ENCODE peak calls at places on chromosome 3, in seven cellular contexts. X is GM20000, G is PC-9, V is choroid plexus epithelial cell, W is right atrium auricular region, D is WERI-Rb-1, N is bronchial epithelial cell. P is an unnamed sample.

GRCh38 chr3:29441020-29441324 is 160.1 kb downstream of the RBMS3 start:
- DNase-seq in W (no peak), X (no peak), N (no peak), D (no peak), G (no peak), V (no peak), P (no peak)

GRCh38 chr3:111708157-111708771 is 113.1 kb upstream of the ZBED2 start:
- DNase-seq in G (no peak), X (no peak), V (no peak), N (no peak), D (no peak), W (no peak), P (no peak)

GRCh38 chr3:71389911-71390573 is 193.5 kb downstream of the FOXP1 start:
- DNase-seq in G (no peak), V (peak; percentile 87), X (no peak), D (no peak), N (peak; percentile 44), W (peak; percentile 68), P (peak; percentile 28)

GRCh38 chr3:79052054-79052681 is 715.6 kb downstream of the ROBO1 start:
- DNase-seq in X (no peak), V (peak; percentile 30), D (peak; percentile 23), G (peak; percentile 2), W (no peak), N (no peak), P (no peak)

GRCh38 chr3:157543491-157544035 is 40.3 kb upstream of the VEPH1 start:
- DNase-seq in V (no peak), W (no peak), N (no peak), D (no peak), G (no peak), X (no peak), P (no peak)

GRCh38 chr3:148101061-148101460 is 596.6 kb upstream of the AGTR1 start:
- DNase-seq in W (no peak), G (no peak), X (no peak), N (no peak), D (no peak), V (no peak), P (no peak)

GRCh38 chr3:142609136-142609535 is 12.9 kb downstream of the PLS1 start:
- DNase-seq in W (no peak), V (no peak), N (no peak), D (no peak), X (no peak), G (no peak), P (no peak)

GRCh38 chr3:188439080-188439479 is 285.1 kb downstream of the LPP start:
- DNase-seq in N (no peak), W (no peak), V (no peak), X (peak; percentile 13), D (no peak), G (no peak), P (peak; percentile 35)

GRCh38 chr3:66673305-66673704 is 172.5 kb upstream of the LRIG1 start:
- DNase-seq in X (no peak), D (no peak), N (no peak), V (no peak), G (no peak), W (no peak), P (no peak)

GRCh38 chr3:18489939-18490338 is 64.8 kb upstream of the SATB1 start:
- DNase-seq in G (no peak), N (no peak), V (no peak), D (no peak), X (no peak), W (no peak), P (no peak)

GRCh38 chr3:36542186-36542585 is 161.9 kb downstream of the STAC start:
- DNase-seq in X (no peak), V (peak; percentile 5), W (no peak), G (no peak), N (no peak), D (no peak), P (no peak)

GRCh38 chr3:182793663-182794454 is 555 bp downstream of the ATP11B start:
- DNase-seq in W (no peak), V (peak; percentile 31), D (peak; percentile 18), N (peak; percentile 40), G (no peak), X (peak; percentile 45), P (peak; percentile 63)

GRCh38 chr3:126370055-126370454 is 12.8 kb upstream of the KLF15 start:
- DNase-seq in V (no peak), D (no peak), N (no peak), G (no peak), X (no peak), W (no peak), P (no peak)

GRCh38 chr3:126370606-126371005 is 13.4 kb upstream of the KLF15 start:
- DNase-seq in X (no peak), N (no peak), W (no peak), D (no peak), G (no peak), V (no peak), P (no peak)

GRCh38 chr3:126371096-126371705 is 14.0 kb upstream of the KLF15 start:
- DNase-seq in D (no peak), N (no peak), V (no peak), G (no peak), W (no peak), X (no peak), P (no peak)

GRCh38 chr3:126367316-126367805 is 10.2 kb upstream of the KLF15 start:
- DNase-seq in X (no peak), G (no peak), D (no peak), W (no peak), V (no peak), N (no peak), P (no peak)

GRCh38 chr3:126369490-126369889 is 12.3 kb upstream of the KLF15 start:
- DNase-seq in W (no peak), D (no peak), X (no peak), N (no peak), V (no peak), G (no peak), P (no peak)
- TF ChIP-seq CTCF in W (no peak), D (no peak), X (no peak), N (no peak), V (no peak), G (no peak), P (no peak)

GRCh38 chr3:176510097-176510496 is 687.2 kb downstream of the TBL1XR1 start:
- DNase-seq in D (no peak), W (no peak), G (no peak), N (no peak), X (no peak), V (no peak), P (no peak)

GRCh38 chr3:176513604-176514003 is 683.7 kb downstream of the TBL1XR1 start:
- DNase-seq in N (no peak), V (peak; percentile 4), G (no peak), D (no peak), X (no peak), W (no peak), P (no peak)

GRCh38 chr3:176512037-176512436 is 685.2 kb downstream of the TBL1XR1 start:
- DNase-seq in D (no peak), V (no peak), G (no peak), X (no peak), N (no peak), W (no peak), P (no peak)

DNA sequence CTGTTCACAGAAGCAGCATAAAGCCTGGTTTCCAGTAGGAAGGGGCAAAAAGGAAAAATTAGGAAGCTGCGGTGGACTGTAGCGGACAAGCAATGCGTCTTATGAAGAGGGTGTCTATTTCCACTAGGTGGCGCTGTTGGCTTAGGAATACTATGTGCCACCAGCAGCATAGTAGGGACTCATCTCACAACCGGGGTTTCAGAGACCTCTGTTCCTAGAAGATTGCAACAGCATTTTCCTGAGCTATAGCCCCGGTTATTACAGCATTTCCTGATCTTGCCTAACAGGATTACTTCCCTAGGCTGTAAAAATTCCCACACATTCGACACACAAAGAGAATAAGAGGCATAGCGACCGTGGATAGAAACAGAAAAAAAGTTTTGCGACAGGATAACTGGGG is 683.0 kb downstream of the TBL1XR1 start:
- DNase-seq in W (no peak), N (peak; percentile 43), G (peak; percentile 25), V (peak; percentile 73), X (no peak), D (peak; percentile 61), P (peak; percentile 37)
- TF ChIP-seq CTCF in W (peak; percentile 71), N (peak; percentile 65), G (peak; percentile 93), V (peak; percentile 76), X (no peak), D (peak; percentile 69), P (peak; percentile 58)

GRCh38 chr3:123876858-123877257 is 7.3 kb downstream of the MYLK start:
- DNase-seq in X (no peak), W (no peak), D (no peak), V (no peak), G (no peak), N (no peak), P (no peak)
- TF ChIP-seq CTCF in X (no peak), W (no peak), D (peak; percentile 6), V (peak; percentile 9), G (no peak), N (peak; percentile 10), P (no peak)

DNA sequence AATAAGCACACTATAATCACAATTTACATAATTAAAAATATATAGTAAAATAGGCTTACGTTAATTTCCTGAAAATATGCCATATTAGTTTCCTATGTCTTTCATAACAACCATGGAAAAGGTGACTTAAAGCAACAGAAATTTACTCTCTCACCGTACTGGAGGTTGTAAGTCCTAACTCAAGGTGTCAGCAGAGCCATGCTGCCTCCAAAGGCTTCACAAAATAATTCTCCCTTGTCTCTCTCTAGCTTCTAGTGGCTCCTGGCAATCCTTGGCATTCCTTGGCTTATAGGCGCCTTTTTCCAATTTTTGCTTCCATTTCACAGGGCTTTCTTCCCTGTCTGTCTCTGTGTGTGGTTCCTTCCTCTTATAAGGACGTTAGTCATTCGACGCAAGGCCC is 7.6 kb downstream of the SI start:
- DNase-seq in N (no peak), W (no peak), V (no peak), G (no peak), D (no peak), X (no peak), P (no peak)
- TF ChIP-seq CTCF in N (no peak), W (no peak), V (no peak), G (no peak), D (no peak), X (no peak), P (no peak)

DNA sequence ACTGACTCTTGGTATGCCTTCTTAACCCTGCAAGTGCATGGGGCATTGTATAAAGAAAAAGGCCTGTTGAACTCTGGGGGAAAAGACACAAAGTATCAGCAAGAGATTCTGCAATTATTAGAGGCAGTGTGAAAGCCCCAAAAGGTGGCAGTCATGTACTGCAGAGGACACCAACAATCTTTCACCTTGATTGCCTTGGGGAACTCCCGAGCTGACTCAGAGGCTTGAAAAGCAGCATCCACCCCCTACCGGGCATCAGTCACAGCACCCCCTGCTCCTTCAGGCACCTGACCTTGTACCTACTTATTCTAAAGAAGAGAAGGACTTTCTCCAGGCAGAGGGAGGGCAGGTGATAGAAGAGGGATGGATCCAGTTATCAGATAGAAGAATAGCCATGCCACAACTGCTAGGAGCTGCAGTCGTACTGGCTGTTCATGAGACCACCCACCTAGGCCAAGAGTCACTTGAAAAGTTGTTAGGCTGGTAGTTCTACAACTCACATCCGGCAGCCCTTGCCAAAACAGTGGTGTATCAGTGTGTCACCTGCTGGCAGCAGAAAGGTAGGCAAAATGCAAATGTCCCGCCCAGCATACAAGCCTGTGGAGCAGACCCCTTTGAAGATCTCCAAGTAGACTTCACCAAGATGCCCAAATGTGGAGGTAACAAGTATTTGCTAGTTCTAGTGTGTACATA is 241.6 kb upstream of the CNTN6 start:
- DNase-seq in W (no peak), N (peak; percentile 10), X (peak; percentile 3), V (no peak), D (peak; percentile 55), G (peak; percentile 11), P (peak; percentile 71)
- TF ChIP-seq CTCF in W (no peak), N (no peak), X (no peak), V (no peak), D (peak; percentile 34), G (peak; percentile 40), P (peak; percentile 36)

GRCh38 chr3:61560452-61561373 is 658 bp upstream of the PTPRG start:
- DNase-seq in D (peak; percentile 85), N (peak; percentile 66), V (peak; percentile 91), G (peak; percentile 73), W (peak; percentile 90), X (peak; percentile 66), P (peak; percentile 36)
- TF ChIP-seq CTCF in D (no peak), N (peak; percentile 22), V (peak; percentile 20), G (no peak), W (no peak), X (no peak), P (no peak)

P was measured in Calu3.